ENCODE peak calls at places on chromosomes 12 and 14, in six cellular contexts. One of them, this sample, is unnamed.

GRCh38 chr14:50318031-50318626 is 6.0 kb downstream of the DMAC2L start:
- DNase-seq in spleen: no peak
- DNase-seq in CD8-positive, alpha-beta T cell: no peak
- DNase-seq in adrenal gland: no peak
- DNase-seq in lung: no peak
- DNase-seq in heart right ventricle: no peak
- DNase-seq in this sample: no peak

GRCh38 chr14:71029236-71029781 is 122.0 kb downstream of the PCNX1 start:
- DNase-seq in spleen: no peak
- DNase-seq in CD8-positive, alpha-beta T cell: no peak
- DNase-seq in adrenal gland: no peak
- DNase-seq in lung: no peak
- DNase-seq in heart right ventricle: no peak
- DNase-seq in this sample: no peak

GRCh38 chr12:14373202-14373601 is 7.7 kb downstream of the ATF7IP start:
- DNase-seq in spleen: no peak
- DNase-seq in CD8-positive, alpha-beta T cell: no peak
- DNase-seq in adrenal gland: no peak
- DNase-seq in lung: no peak
- DNase-seq in heart right ventricle: no peak
- DNase-seq in this sample: no peak

GRCh38 chr14:50397461-50398196 is 948 bp upstream of the CDKL1 start:
- DNase-seq in spleen: no peak
- DNase-seq in CD8-positive, alpha-beta T cell: no peak
- DNase-seq in adrenal gland: peak; percentile 63
- DNase-seq in lung: no peak
- DNase-seq in heart right ventricle: peak; percentile 15
- DNase-seq in this sample: no peak

GRCh38 chr14:77607741-77608302 is 8.6 kb downstream of the SPTLC2 start:
- DNase-seq in spleen: no peak
- DNase-seq in CD8-positive, alpha-beta T cell: no peak
- DNase-seq in adrenal gland: peak; percentile 35
- DNase-seq in lung: no peak
- DNase-seq in heart right ventricle: peak; percentile 13
- DNase-seq in this sample: no peak

GRCh38 chr12:132624910-132625630 is 6.5 kb downstream of the P2RX2 start:
- DNase-seq in spleen: no peak
- DNase-seq in CD8-positive, alpha-beta T cell: no peak
- DNase-seq in adrenal gland: no peak
- DNase-seq in lung: no peak
- DNase-seq in heart right ventricle: no peak
- DNase-seq in this sample: no peak

GRCh38 chr12:118842753-118843335 is 138.5 kb upstream of the SRRM4 start:
- DNase-seq in spleen: no peak
- DNase-seq in CD8-positive, alpha-beta T cell: no peak
- DNase-seq in adrenal gland: no peak
- DNase-seq in lung: no peak
- DNase-seq in heart right ventricle: no peak
- DNase-seq in this sample: no peak

GRCh38 chr12:96414637-96415036 is 14.4 kb upstream of the CDK17 start:
- DNase-seq in spleen: no peak
- DNase-seq in CD8-positive, alpha-beta T cell: no peak
- DNase-seq in adrenal gland: no peak
- DNase-seq in lung: no peak
- DNase-seq in heart right ventricle: no peak
- DNase-seq in this sample: no peak

GRCh38 chr12:13219320-13219719 is 22.8 kb downstream of the EMP1 start:
- DNase-seq in spleen: no peak
- DNase-seq in CD8-positive, alpha-beta T cell: no peak
- DNase-seq in adrenal gland: no peak
- DNase-seq in lung: no peak
- DNase-seq in heart right ventricle: no peak
- DNase-seq in this sample: no peak

DNA sequence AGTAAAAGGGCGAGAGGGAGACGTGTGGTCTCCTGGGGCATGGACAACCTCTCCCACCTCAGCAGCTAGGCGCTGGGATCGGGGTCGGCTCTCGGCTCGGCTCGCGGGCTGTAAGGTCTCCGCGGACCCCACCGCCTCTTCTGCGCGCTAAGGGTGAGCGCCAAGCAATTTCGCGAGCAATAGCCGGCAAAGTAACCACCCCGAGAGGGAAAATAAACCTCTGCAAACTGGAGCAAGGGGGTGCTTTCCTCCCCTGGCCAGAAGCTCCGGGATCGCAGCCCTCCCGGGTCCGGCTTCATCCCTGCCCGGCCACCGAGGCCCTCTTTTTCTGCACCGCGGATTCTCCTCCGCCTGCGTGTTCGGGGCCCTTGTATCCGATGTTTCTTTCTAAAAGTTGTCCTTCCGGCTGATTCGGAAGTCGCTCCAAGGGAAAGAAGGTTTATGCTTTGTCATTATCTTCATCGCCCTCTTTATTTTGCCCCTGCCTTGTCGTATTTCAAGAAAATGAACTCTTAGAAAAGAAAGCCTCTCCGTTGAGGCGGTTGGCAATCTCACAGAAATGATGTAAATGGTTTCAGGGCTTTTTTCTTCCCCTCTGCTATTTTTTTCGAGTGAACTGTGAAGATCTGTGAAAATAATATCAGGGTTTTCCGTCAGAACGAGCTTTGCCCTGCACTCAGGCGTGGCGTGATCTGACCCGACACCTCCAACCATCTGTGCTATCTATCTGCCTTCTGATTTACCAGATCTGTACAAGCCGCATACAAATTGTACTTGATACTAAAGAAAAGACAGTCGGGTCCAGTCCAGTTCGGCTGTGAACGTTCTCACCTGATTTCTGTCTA is 1.7 kb upstream of the SIX6 start:
- DNase-seq in spleen: no peak
- DNase-seq in CD8-positive, alpha-beta T cell: no peak
- DNase-seq in adrenal gland: no peak
- DNase-seq in lung: no peak
- DNase-seq in heart right ventricle: no peak
- DNase-seq in this sample: no peak
- H3K27me3 ChIP-seq in spleen: peaks cover 68% of the 10 kb centered on the region
- H3K27me3 ChIP-seq in CD8-positive, alpha-beta T cell: peaks cover 50% of the 10 kb centered on the region
- H3K27me3 ChIP-seq in adrenal gland: peaks cover 81% of the 10 kb centered on the region
- H3K27me3 ChIP-seq in lung: peaks cover 18% of the 10 kb centered on the region
- H3K27me3 ChIP-seq in heart right ventricle: peaks cover 100% of the 10 kb centered on the region
- H3K27me3 ChIP-seq in this sample: peaks cover 29% of the 10 kb centered on the region

GRCh38 chr12:104059963-104060362 is 4.4 kb upstream of the HCFC2 start:
- DNase-seq in spleen: no peak
- DNase-seq in CD8-positive, alpha-beta T cell: no peak
- DNase-seq in adrenal gland: no peak
- DNase-seq in lung: no peak
- DNase-seq in heart right ventricle: no peak
- DNase-seq in this sample: no peak

GRCh38 chr12:104064031-104064841 is at the start of gene HCFC2:
- DNase-seq in spleen: peak; percentile 98
- DNase-seq in CD8-positive, alpha-beta T cell: peak; percentile 84
- DNase-seq in adrenal gland: peak; percentile 90
- DNase-seq in lung: peak; percentile 91
- DNase-seq in heart right ventricle: peak; percentile 94
- DNase-seq in this sample: peak; percentile 76

GRCh38 chr12:104060791-104061190 is 3.5 kb upstream of the HCFC2 start:
- DNase-seq in spleen: no peak
- DNase-seq in CD8-positive, alpha-beta T cell: no peak
- DNase-seq in adrenal gland: no peak
- DNase-seq in lung: no peak
- DNase-seq in heart right ventricle: no peak
- DNase-seq in this sample: no peak

GRCh38 chr12:104063712-104064030 is 660 bp upstream of the HCFC2 start:
- DNase-seq in spleen: no peak
- DNase-seq in CD8-positive, alpha-beta T cell: peak; percentile 7
- DNase-seq in adrenal gland: peak; percentile 49
- DNase-seq in lung: no peak
- DNase-seq in heart right ventricle: no peak
- DNase-seq in this sample: no peak

GRCh38 chr12:104064842-104065441 is 611 bp downstream of the HCFC2 start:
- DNase-seq in spleen: peak; percentile 78
- DNase-seq in CD8-positive, alpha-beta T cell: no peak
- DNase-seq in adrenal gland: peak; percentile 51
- DNase-seq in lung: no peak
- DNase-seq in heart right ventricle: no peak
- DNase-seq in this sample: no peak
- H3K27ac ChIP-seq in spleen: peak overlapping the region; percentile 92
- H3K27ac ChIP-seq in CD8-positive, alpha-beta T cell: peak overlapping the region; percentile 64
- H3K27ac ChIP-seq in adrenal gland: peak overlapping the region; percentile 82
- H3K27ac ChIP-seq in lung: peak overlapping the region; percentile 67
- H3K27ac ChIP-seq in heart right ventricle: peak overlapping the region; percentile 94
- H3K27ac ChIP-seq in this sample: peak overlapping the region; percentile 89

DNA sequence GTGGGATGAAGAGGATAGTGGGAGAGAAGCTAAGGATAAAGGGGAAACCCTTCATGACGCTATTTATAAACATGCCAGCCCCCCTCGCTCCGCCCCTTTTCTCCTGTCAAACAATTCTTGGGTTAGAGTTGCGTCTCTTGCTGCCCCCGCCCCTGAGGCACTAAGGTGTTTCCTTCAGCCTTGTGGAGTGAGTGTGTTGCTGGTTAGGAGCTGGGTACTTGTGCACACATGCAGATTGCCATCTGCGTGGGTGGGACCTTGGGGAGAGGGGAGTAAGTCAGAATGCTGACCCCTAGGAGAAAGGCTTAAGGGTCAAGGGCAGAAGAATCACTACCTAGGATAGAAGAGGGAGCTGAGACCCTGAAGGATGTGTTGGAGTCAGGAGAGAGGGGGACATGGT is 5.4 kb downstream of the FOXJ2 start:
- DNase-seq in spleen: no peak
- DNase-seq in CD8-positive, alpha-beta T cell: no peak
- DNase-seq in adrenal gland: no peak
- DNase-seq in lung: no peak
- DNase-seq in heart right ventricle: no peak
- DNase-seq in this sample: no peak
- H3K4me1 ChIP-seq in spleen: peaks cover 64% of the 10 kb centered on the region
- H3K4me1 ChIP-seq in CD8-positive, alpha-beta T cell: peaks cover 62% of the 10 kb centered on the region
- H3K4me1 ChIP-seq in adrenal gland: peaks cover 60% of the 10 kb centered on the region
- H3K4me1 ChIP-seq in lung: peaks cover 31% of the 10 kb centered on the region
- H3K4me1 ChIP-seq in heart right ventricle: peaks cover 62% of the 10 kb centered on the region
- H3K4me1 ChIP-seq in this sample: peaks cover 58% of the 10 kb centered on the region

GRCh38 chr14:104633276-104633861 is 28.8 kb upstream of the TMEM179 start:
- DNase-seq in spleen: no peak
- DNase-seq in CD8-positive, alpha-beta T cell: no peak
- DNase-seq in adrenal gland: no peak
- DNase-seq in lung: no peak
- DNase-seq in heart right ventricle: no peak
- DNase-seq in this sample: no peak
- H3K27me3 ChIP-seq in spleen: no peaks in the 10 kb centered on the region
- H3K27me3 ChIP-seq in CD8-positive, alpha-beta T cell: no peaks in the 10 kb centered on the region
- H3K27me3 ChIP-seq in adrenal gland: no peaks in the 10 kb centered on the region
- H3K27me3 ChIP-seq in lung: no peaks in the 10 kb centered on the region
- H3K27me3 ChIP-seq in heart right ventricle: peaks cover 17% of the 10 kb centered on the region
- H3K27me3 ChIP-seq in this sample: no peaks in the 10 kb centered on the region

GRCh38 chr12:122088181-122088810 is 9.7 kb downstream of the MLXIP start:
- DNase-seq in spleen: no peak
- DNase-seq in CD8-positive, alpha-beta T cell: no peak
- DNase-seq in adrenal gland: no peak
- DNase-seq in lung: no peak
- DNase-seq in heart right ventricle: no peak
- DNase-seq in this sample: no peak

GRCh38 chr12:122086641-122087285 is 8.2 kb downstream of the MLXIP start:
- DNase-seq in spleen: no peak
- DNase-seq in CD8-positive, alpha-beta T cell: no peak
- DNase-seq in adrenal gland: no peak
- DNase-seq in lung: no peak
- DNase-seq in heart right ventricle: no peak
- DNase-seq in this sample: no peak

GRCh38 chr12:122089080-122089479 is 10.5 kb downstream of the MLXIP start:
- DNase-seq in spleen: no peak
- DNase-seq in CD8-positive, alpha-beta T cell: no peak
- DNase-seq in adrenal gland: no peak
- DNase-seq in lung: no peak
- DNase-seq in heart right ventricle: no peak
- DNase-seq in this sample: no peak

GRCh38 chr12:122086088-122086487 is 7.5 kb downstream of the MLXIP start:
- DNase-seq in spleen: no peak
- DNase-seq in CD8-positive, alpha-beta T cell: peak; percentile 44
- DNase-seq in adrenal gland: peak; percentile 5
- DNase-seq in lung: no peak
- DNase-seq in heart right ventricle: no peak
- DNase-seq in this sample: no peak

DNA sequence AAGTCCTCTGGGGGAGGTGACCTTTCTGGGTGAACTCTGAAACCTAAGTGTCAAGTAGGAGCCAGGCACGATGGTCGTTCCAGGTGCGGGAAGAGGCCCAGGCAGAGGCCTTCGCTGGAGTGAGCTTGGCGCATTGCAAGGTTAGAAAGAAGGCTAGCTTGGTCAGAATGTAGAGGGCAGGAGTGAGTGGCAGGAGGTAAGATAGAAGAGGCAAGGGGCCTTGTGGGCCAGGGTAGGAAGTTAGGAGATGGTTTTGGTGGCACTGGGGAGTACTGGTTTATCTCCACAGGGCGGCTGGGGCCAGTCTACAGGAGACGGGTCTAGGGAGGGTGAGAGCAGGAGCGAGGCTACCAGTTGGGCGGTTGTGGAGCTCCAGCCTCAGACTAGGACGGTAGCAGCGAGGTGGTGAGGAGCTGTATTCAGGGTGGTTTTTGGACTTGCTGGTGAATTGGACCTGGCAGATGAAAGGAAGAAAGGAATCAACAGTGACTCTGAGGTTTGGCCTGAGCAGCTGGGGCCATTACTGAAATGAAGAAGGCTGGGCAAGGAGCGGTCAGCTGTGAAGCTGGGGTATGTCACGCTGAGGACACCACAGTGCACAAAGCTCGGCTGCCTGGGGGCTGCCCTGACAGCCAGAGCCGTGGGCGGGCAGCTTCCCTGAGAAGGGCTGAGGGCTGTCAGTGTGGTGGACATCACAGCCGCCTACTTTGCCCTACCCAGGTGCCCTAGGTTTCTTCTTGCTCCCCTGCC is 9.1 kb downstream of the MLXIP start:
- DNase-seq in spleen: no peak
- DNase-seq in CD8-positive, alpha-beta T cell: no peak
- DNase-seq in adrenal gland: no peak
- DNase-seq in lung: no peak
- DNase-seq in heart right ventricle: no peak
- DNase-seq in this sample: no peak
- H3K27ac ChIP-seq in spleen: peak overlapping the region; percentile 48
- H3K27ac ChIP-seq in CD8-positive, alpha-beta T cell: peak overlapping the region; percentile 4
- H3K27ac ChIP-seq in adrenal gland: peak overlapping the region; percentile 45
- H3K27ac ChIP-seq in lung: peak overlapping the region; percentile 62
- H3K27ac ChIP-seq in heart right ventricle: peak overlapping the region; percentile 55
- H3K27ac ChIP-seq in this sample: peak overlapping the region; percentile 41

DNA sequence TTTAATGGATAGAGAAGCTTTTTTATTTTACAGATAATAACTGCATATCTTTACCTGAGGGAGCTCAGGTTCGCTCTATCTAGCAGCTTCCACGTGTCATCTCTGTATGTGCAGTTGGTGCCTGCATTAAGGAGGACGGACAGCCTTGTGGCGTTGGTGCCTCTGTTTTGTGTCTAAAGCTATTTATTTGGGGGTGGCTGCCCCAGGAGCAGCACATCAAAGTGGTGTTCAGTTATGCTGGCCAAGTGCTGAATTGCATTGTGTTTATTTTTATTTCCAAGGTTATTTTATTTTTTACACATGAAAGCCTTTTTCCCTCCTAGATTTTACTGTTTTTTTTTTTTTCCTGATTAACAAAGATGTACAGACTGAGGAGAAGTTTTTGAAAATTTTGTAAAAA is 59.7 kb downstream of the RASSF3 start:
- DNase-seq in spleen: no peak
- DNase-seq in CD8-positive, alpha-beta T cell: no peak
- DNase-seq in adrenal gland: no peak
- DNase-seq in lung: no peak
- DNase-seq in heart right ventricle: no peak
- DNase-seq in this sample: no peak
- H3K4me1 ChIP-seq in spleen: peaks cover 100% of the 10 kb centered on the region
- H3K4me1 ChIP-seq in CD8-positive, alpha-beta T cell: peaks cover 89% of the 10 kb centered on the region
- H3K4me1 ChIP-seq in adrenal gland: peaks cover 93% of the 10 kb centered on the region
- H3K4me1 ChIP-seq in lung: peaks cover 79% of the 10 kb centered on the region
- H3K4me1 ChIP-seq in heart right ventricle: peaks cover 99% of the 10 kb centered on the region
- H3K4me1 ChIP-seq in this sample: peaks cover 96% of the 10 kb centered on the region

GRCh38 chr12:53754633-53755261 is 3.0 kb upstream of the CISTR start:
- DNase-seq in spleen: no peak
- DNase-seq in CD8-positive, alpha-beta T cell: no peak
- DNase-seq in adrenal gland: no peak
- DNase-seq in lung: peak; percentile 52
- DNase-seq in heart right ventricle: no peak
- DNase-seq in this sample: no peak
- H3K27me3 ChIP-seq in spleen: peaks cover 34% of the 10 kb centered on the region
- H3K27me3 ChIP-seq in CD8-positive, alpha-beta T cell: peaks cover 4% of the 10 kb centered on the region
- H3K27me3 ChIP-seq in adrenal gland: peaks cover 34% of the 10 kb centered on the region
- H3K27me3 ChIP-seq in lung: no peaks in the 10 kb centered on the region
- H3K27me3 ChIP-seq in heart right ventricle: peaks cover 19% of the 10 kb centered on the region
- H3K27me3 ChIP-seq in this sample: no peaks in the 10 kb centered on the region